ENCODE peak calls at places on chromosomes 4 and X, in ten cellular contexts. N is endothelial cell of umbilical vein, I is esophagus muscularis mucosa, E is Peyer's patch, H is IMR-90, S is heart left ventricle, B is transverse colon, T is A549, V is tibial nerve, K is NB4. Y is an unnamed sample.

GRCh38 chr4:4637710-4638109 is 95.9 kb upstream of the STX18 start:
- DNase-seq in B (no peak), I (no peak), N (no peak), H (no peak), T (no peak), V (no peak), E (no peak), S (no peak), K (no peak), Y (no peak)

GRCh38 chr4:81052119-81053068 is 21.9 kb downstream of the BMP3 start:
- DNase-seq in V (peak), T (no peak), S (no peak), I (no peak), B (peak), E (peak), N (peak), H (peak), K (peak), Y (peak)

GRCh38 chr4:78776031-78776728 is at the start of gene BMP2K:
- DNase-seq in N (peak), H (peak), I (peak), V (peak), K (peak), B (peak), T (peak), E (peak), S (peak), Y (peak)

GRCh38 chr4:163902417-163902816 is 407.9 kb downstream of the TMA16 start:
- DNase-seq in B (no peak), E (no peak), K (no peak), V (no peak), I (no peak), T (no peak), S (no peak), H (no peak), N (no peak), Y (no peak)

GRCh38 chr4:109166586-109166985 is 135.9 kb downstream of the COL25A1 start:
- DNase-seq in V (no peak), S (no peak), T (no peak), I (no peak), H (no peak), B (no peak), K (no peak), E (no peak), N (no peak), Y (no peak)

GRCh38 chr4:87973283-87974169 is 2.0 kb upstream of the SPP1 start:
- DNase-seq in E (no peak), K (peak), S (peak), B (peak), T (peak), V (peak), N (peak), I (no peak), H (peak), Y (peak)

GRCh38 chr4:140363558-140363957 is 9.9 kb upstream of the SCOC start:
- DNase-seq in H (no peak), E (no peak), V (no peak), B (no peak), K (no peak), S (no peak), I (no peak), N (no peak), T (no peak), Y (no peak)

GRCh38 chr4:25928956-25929336 is 14.9 kb downstream of the SMIM20 start:
- DNase-seq in B (no peak), S (no peak), I (no peak), K (no peak), T (no peak), N (peak), V (no peak), E (no peak), H (peak), Y (no peak)

GRCh38 chr4:170887396-170887795 is 797.6 kb upstream of the AADAT start:
- DNase-seq in H (no peak), V (no peak), I (no peak), T (no peak), E (no peak), K (no peak), N (no peak), B (no peak), S (no peak), Y (no peak)

GRCh38 chr4:67697860-67698655 is 2.9 kb downstream of the UBA6 start:
- DNase-seq in I (no peak), E (no peak), K (no peak), S (no peak), T (no peak), H (no peak), V (no peak), N (no peak), B (no peak), Y (no peak)

GRCh38 chr4:67699603-67700002 is 1.4 kb downstream of the UBA6 start:
- DNase-seq in S (no peak), T (no peak), I (no peak), H (no peak), N (no peak), V (no peak), B (no peak), E (no peak), K (no peak), Y (no peak)

GRCh38 chr4:67702166-67702565 is 1.2 kb upstream of the UBA6 start:
- DNase-seq in S (no peak), T (no peak), B (no peak), H (no peak), V (no peak), E (no peak), I (no peak), N (no peak), K (no peak), Y (no peak)

GRCh38 chr4:67700119-67700873 is 659 bp downstream of the UBA6 start:
- DNase-seq in H (peak), S (no peak), T (no peak), K (peak), B (no peak), I (no peak), E (no peak), N (no peak), V (no peak), Y (peak)

GRCh38 chr4:67700874-67701850 is at the start of gene UBA6:
- DNase-seq in V (peak), K (peak), E (peak), S (peak), I (peak), H (peak), T (peak), N (peak), B (peak), Y (peak)
- TF ChIP-seq POLR2A in V (no peak), K (peak), E (peak), S (no peak), I (no peak), H (peak), T (peak), N (peak), B (peak), Y (no peak)

GRCh38 chrX:48496660-48497059 is 12.1 kb upstream of the PORCN start:
- DNase-seq in K (no peak), I (no peak), B (no peak), T (no peak), S (no peak), H (peak), V (no peak), E (no peak), N (no peak), Y (no peak)
- TF ChIP-seq POLR2A in K (no peak), I (no peak), B (no peak), T (no peak), S (no peak), H (no peak), V (no peak), E (no peak), N (no peak), Y (no peak)

DNA sequence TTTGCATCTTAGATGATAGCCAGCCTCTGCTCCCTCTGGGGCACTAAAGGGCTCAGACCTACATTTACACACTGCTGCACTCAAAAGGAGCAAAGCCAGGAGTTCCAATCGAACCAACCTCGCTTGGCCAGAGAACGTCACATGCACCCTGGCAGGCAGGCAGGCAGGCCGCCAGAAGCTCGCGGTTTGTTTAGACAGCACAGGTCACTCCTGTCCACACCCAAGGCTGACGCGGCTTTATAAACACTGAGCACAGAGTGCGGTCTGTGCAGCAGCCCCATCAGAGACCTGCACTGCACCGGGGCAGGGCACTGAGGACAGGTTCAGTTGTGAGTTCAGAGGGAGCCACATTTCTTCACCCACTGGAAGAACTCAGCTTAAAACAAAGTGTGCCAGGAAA is 143.9 kb downstream of the BCOR start:
- DNase-seq in H (peak), V (peak), S (peak), N (peak), K (no peak), I (no peak), B (peak), E (peak), T (peak), Y (peak)
- TF ChIP-seq POLR2A in H (no peak), V (no peak), S (no peak), N (no peak), K (no peak), I (no peak), B (peak), E (no peak), T (no peak), Y (no peak)

DNA sequence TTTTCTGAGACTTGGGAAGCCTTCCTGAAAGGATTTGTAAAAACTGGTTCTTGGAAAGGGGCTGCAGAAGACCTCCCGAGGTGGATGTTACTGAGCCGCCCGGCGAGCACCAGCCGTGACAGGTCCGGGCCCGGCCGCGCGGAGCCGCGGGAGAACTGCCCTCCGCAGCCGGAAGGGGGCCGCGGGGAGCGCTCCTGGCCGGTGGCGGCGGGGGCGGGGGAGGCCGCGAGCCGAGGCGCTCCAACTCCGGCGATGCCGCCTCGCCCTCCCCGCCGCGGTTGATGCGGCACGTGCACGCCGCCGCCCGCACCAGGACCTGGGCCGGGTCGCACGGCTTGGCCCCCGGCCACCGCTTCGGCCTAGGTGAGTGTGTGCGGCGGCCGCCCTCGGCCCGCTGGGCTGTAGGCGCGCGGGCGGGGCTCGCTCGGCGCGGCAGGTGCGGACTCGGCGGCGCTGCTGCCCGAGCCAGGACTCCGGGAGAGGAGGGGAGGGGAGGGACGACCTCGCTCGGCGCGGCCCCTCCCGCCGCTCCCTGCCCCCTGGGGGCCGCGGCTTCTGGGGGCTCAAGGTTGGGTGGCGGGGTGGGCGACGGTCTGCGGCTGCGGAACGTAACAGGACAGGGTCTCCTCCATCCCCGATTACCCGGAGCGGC is 1.7 kb downstream of the SPRY1 start:
- DNase-seq in E (peak), V (peak), T (peak), K (peak), B (peak), N (peak), H (peak), S (peak), I (no peak), Y (peak)
- TF ChIP-seq POLR2A in E (peak), V (no peak), T (no peak), K (peak), B (no peak), N (no peak), H (no peak), S (no peak), I (no peak), Y (peak)

GRCh38 chr4:38131371-38132139 is 171.4 kb downstream of the PTTG2 start:
- DNase-seq in E (no peak), K (no peak), V (peak), H (no peak), B (peak), S (no peak), T (no peak), N (peak), I (no peak), Y (no peak)
- TF ChIP-seq POLR2A in E (no peak), K (no peak), V (no peak), H (no peak), B (no peak), S (no peak), T (no peak), N (no peak), I (no peak), Y (no peak)

GRCh38 chr4:54228563-54229501 is at the start of gene PDGFRA:
- DNase-seq in B (peak), I (peak), E (no peak), S (peak), V (peak), N (no peak), T (no peak), K (no peak), H (peak), Y (no peak)
- TF ChIP-seq POLR2A in B (peak), I (no peak), E (no peak), S (no peak), V (no peak), N (no peak), T (no peak), K (no peak), H (peak), Y (no peak)

DNA sequence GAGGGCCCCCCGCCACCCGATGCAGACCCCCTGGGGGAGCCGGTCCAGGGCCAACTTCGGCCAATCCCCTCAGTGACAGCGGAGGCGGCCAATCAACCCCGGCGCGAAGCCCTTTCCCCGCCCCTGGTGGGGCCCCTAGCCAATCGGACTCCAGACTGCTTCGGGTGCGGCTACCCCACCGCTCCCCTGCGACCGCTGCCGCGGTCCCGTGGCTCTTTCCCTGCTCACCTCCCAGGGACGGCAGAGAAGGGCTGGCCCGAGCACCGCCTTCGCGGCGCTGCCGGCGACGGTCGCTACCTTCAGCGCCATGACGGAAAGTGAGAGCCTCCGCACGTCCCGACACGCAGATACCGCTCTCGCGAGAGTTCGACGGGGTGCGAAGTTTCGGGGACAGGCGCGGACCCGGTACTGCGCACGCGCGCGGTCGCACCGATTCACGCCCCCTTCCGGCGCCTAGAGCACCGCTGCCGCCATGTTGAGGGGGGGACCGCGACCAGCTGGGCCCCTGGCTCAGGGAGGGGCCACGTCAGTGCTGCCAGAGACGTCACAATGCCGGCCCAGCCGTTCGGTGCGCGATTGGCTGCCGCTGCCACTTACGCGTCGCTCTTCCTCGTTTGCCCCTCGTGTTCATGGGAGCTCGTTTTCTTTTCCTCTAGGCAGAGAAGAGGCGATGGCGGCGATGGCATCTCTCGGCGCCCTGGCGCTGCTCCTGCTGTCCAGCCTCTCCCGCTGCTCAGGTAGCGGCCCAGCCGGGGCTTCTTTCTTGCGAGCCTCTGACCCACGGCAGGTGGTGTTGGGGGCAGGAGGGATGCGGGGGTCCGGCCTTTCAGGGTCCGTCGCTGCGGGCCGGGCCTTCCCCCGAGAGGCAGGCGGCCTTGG is at the start of the genes IDH3G and SSR4:
- DNase-seq in V (peak), I (peak), B (peak), T (peak), S (peak), K (peak), H (peak), E (peak), N (peak), Y (peak)
- TF ChIP-seq POLR2A in V (no peak), I (no peak), B (peak), T (peak), S (no peak), K (peak), H (peak), E (peak), N (peak), Y (no peak)

GRCh38 chrX:57121162-57121741 is at the start of gene SPIN2B:
- DNase-seq in E (peak), K (peak), N (peak), H (peak), V (peak), I (peak), S (peak), B (peak), T (peak), Y (peak)
- TF ChIP-seq POLR2A in E (peak), K (peak), N (peak), H (no peak), V (no peak), I (no peak), S (no peak), B (peak), T (peak), Y (peak)

Y was measured in thyroid gland.